ENCODE peak calls at places on chromosome 18, in four cellular contexts. One of them, this sample, is unnamed.

GRCh38 chr18:31835528-31836138 is 75.0 kb upstream of the SLC25A52 start:
- DNase-seq in A673: no peak
- DNase-seq in endothelial cell: no peak
- DNase-seq in brain microvascular endothelial cell: peak
- DNase-seq in this sample: no peak

GRCh38 chr18:22106536-22107292 is 62.7 kb upstream of the GATA6 start:
- DNase-seq in A673: no peak
- DNase-seq in endothelial cell: no peak
- DNase-seq in brain microvascular endothelial cell: no peak
- DNase-seq in this sample: no peak

GRCh38 chr18:35582899-35583558 is 1.5 kb downstream of the GALNT1 start:
- DNase-seq in A673: peak
- DNase-seq in endothelial cell: no peak
- DNase-seq in brain microvascular endothelial cell: peak
- DNase-seq in this sample: peak

GRCh38 chr18:36536426-36536825 is 238.9 kb downstream of the FHOD3 start:
- DNase-seq in A673: no peak
- DNase-seq in endothelial cell: no peak
- DNase-seq in brain microvascular endothelial cell: no peak
- DNase-seq in this sample: no peak

GRCh38 chr18:79513381-79514081 is 117.8 kb downstream of the NFATC1 start:
- DNase-seq in A673: no peak
- DNase-seq in endothelial cell: peak
- DNase-seq in brain microvascular endothelial cell: no peak
- DNase-seq in this sample: no peak

GRCh38 chr18:11849845-11850747 is 1.1 kb upstream of the CHMP1B start:
- DNase-seq in A673: peak
- DNase-seq in endothelial cell: no peak
- DNase-seq in brain microvascular endothelial cell: peak
- DNase-seq in this sample: peak

GRCh38 chr18:3790702-3791101 is 340.7 kb downstream of the TGIF1 start:
- DNase-seq in A673: peak
- DNase-seq in endothelial cell: no peak
- DNase-seq in brain microvascular endothelial cell: no peak
- DNase-seq in this sample: no peak

GRCh38 chr18:54222922-54223567 is 1.4 kb downstream of the MBD2 start:
- DNase-seq in A673: no peak
- DNase-seq in endothelial cell: no peak
- DNase-seq in brain microvascular endothelial cell: no peak
- DNase-seq in this sample: no peak

GRCh38 chr18:316391-316790 is 48.5 kb upstream of the THOC1 start:
- DNase-seq in A673: no peak
- DNase-seq in endothelial cell: no peak
- DNase-seq in brain microvascular endothelial cell: no peak
- DNase-seq in this sample: no peak

GRCh38 chr18:57772387-57772799 is 30.7 kb downstream of the ATP8B1 start:
- DNase-seq in A673: peak
- DNase-seq in endothelial cell: no peak
- DNase-seq in brain microvascular endothelial cell: no peak
- DNase-seq in this sample: no peak

GRCh38 chr18:33833847-33834246 is 255.8 kb downstream of the ASXL3 start:
- DNase-seq in A673: peak
- DNase-seq in endothelial cell: no peak
- DNase-seq in brain microvascular endothelial cell: no peak
- DNase-seq in this sample: no peak
- TF ChIP-seq CTCF in A673: peak
- TF ChIP-seq CTCF in endothelial cell: no peak
- TF ChIP-seq CTCF in brain microvascular endothelial cell: peak
- TF ChIP-seq CTCF in this sample: no peak

DNA sequence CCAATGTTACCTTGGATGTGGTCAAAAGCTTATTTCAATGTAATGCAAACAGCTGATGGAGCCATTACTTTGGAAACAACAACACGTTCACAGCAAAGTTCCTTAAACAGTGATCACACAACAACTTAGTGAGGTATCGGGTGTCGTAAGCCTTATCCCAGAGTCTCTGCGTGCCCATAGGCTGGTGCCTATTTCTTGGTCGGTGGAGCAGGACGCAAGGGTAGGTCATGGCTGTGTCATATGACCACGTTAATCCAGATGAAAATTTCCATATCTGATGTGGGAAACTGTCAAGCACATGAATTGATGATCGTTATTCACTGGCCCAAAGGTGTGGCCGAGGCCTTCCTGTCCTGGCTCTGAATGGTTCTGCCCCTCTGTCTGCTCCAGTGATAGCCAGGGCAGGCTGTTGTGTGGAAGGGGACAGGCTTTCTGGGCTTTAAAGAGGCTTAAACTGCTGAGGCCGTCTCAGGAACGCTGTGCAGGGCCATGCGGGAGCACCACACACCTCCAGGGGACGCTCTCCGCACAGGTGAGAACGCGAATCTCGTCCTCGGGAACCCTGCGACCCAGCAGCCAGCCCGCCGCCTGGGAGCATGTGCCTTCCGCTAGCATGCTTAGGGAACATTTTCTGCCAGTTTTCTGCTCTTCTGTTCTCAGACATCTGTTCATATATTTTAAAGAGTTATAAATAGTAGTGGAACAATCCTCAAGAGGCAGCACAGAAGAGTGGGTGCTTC is 90.6 kb downstream of the KCTD1 start:
- DNase-seq in A673: no peak
- DNase-seq in endothelial cell: peak
- DNase-seq in brain microvascular endothelial cell: no peak
- DNase-seq in this sample: peak
- TF ChIP-seq CTCF in A673: no peak
- TF ChIP-seq CTCF in endothelial cell: peak
- TF ChIP-seq CTCF in brain microvascular endothelial cell: peak
- TF ChIP-seq CTCF in this sample: peak

GRCh38 chr18:32956591-32957310 is 183.9 kb upstream of the KLHL14 start:
- DNase-seq in A673: no peak
- DNase-seq in endothelial cell: no peak
- DNase-seq in brain microvascular endothelial cell: peak
- DNase-seq in this sample: no peak
- TF ChIP-seq CTCF in A673: peak
- TF ChIP-seq CTCF in endothelial cell: no peak
- TF ChIP-seq CTCF in brain microvascular endothelial cell: peak
- TF ChIP-seq CTCF in this sample: no peak

GRCh38 chr18:66752733-66753132 is 148.8 kb upstream of the CDH19 start:
- DNase-seq in A673: no peak
- DNase-seq in endothelial cell: no peak
- DNase-seq in brain microvascular endothelial cell: no peak
- DNase-seq in this sample: no peak

GRCh38 chr18:66749030-66749429 is 145.1 kb upstream of the CDH19 start:
- DNase-seq in A673: peak
- DNase-seq in endothelial cell: no peak
- DNase-seq in brain microvascular endothelial cell: peak
- DNase-seq in this sample: no peak

GRCh38 chr18:66754335-66754734 is 150.4 kb upstream of the CDH19 start:
- DNase-seq in A673: no peak
- DNase-seq in endothelial cell: no peak
- DNase-seq in brain microvascular endothelial cell: no peak
- DNase-seq in this sample: no peak

DNA sequence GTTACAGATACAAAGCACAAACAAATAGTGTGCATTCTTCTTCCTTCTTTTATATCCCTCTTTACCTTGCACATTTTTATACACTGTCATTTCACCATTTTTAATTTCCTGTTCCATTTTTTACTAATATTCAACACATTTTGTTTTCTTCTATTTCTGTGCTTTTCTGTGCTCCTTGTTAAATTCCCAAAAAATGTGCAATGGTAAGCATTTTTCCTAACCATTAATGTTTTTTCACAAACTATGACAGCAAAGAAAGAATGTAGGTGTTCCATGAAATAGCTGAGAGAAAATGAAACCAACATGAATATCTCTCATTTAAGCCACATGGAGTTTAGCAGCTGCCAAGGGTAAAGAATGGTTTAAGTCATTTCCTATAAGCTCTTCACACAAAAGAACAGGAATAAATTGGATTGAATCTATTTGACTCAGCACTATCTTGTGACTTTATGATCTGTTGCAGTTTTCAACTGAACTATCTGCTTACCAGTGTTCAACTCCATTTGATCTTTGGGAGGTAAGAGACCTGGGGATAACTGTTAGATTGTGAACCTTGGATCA is 145.7 kb upstream of the CDH19 start:
- DNase-seq in A673: peak
- DNase-seq in endothelial cell: no peak
- DNase-seq in brain microvascular endothelial cell: no peak
- DNase-seq in this sample: no peak
- TF ChIP-seq CTCF in A673: no peak
- TF ChIP-seq CTCF in endothelial cell: no peak
- TF ChIP-seq CTCF in brain microvascular endothelial cell: no peak
- TF ChIP-seq CTCF in this sample: no peak

GRCh38 chr18:50819727-50820378 is at the start of gene MRO:
- DNase-seq in A673: peak
- DNase-seq in endothelial cell: peak
- DNase-seq in brain microvascular endothelial cell: peak
- DNase-seq in this sample: peak
- TF ChIP-seq CTCF in A673: peak
- TF ChIP-seq CTCF in endothelial cell: peak
- TF ChIP-seq CTCF in brain microvascular endothelial cell: peak
- TF ChIP-seq CTCF in this sample: peak